ENCODE peak calls at places on chromosomes 4 and X, in four cellular contexts. Z is colonic mucosa, F is pancreas, T is transverse colon. E is an unnamed sample.

GRCh38 chrX:131703646-131704045 is 159.8 kb downstream of the OR13H1 start:
- DNase-seq in Z (peak; percentile 30), F (no peak), T (no peak), E (no peak)

GRCh38 chr4:71254451-71255012 is 84.3 kb upstream of the SLC4A4 start:
- DNase-seq in Z (no peak), F (no peak), T (no peak), E (no peak)

GRCh38 chr4:77155631-77156345 is 1.2 kb upstream of the CCNG2 start:
- DNase-seq in Z (no peak), F (no peak), T (no peak), E (no peak)

GRCh38 chr4:48944252-48944651 is 37.7 kb upstream of the OCIAD2 start:
- DNase-seq in Z (peak; percentile 25), F (no peak), T (peak; percentile 33), E (no peak)

GRCh38 chr4:127410644-127411043 is 222.1 kb upstream of the INTU start:
- DNase-seq in Z (no peak), F (no peak), T (no peak), E (no peak)

GRCh38 chr4:188986271-188986689 is 847.0 kb downstream of the TRIML1 start:
- DNase-seq in Z (no peak), F (no peak), T (no peak), E (no peak)

GRCh38 chrX:39859991-39860861 is 237.5 kb downstream of the BCOR start:
- DNase-seq in Z (no peak), F (no peak), T (peak; percentile 41), E (no peak)

GRCh38 chr4:24800273-24800880 is 5.0 kb downstream of the SOD3 start:
- DNase-seq in Z (no peak), F (no peak), T (no peak), E (no peak)

GRCh38 chr4:100539706-100540105 is 21.9 kb upstream of the EMCN start:
- DNase-seq in Z (no peak), F (no peak), T (no peak), E (no peak)

GRCh38 chrX:15158350-15158735 is 111.5 kb downstream of the ASB9 start:
- DNase-seq in Z (no peak), F (no peak), T (no peak), E (no peak)

GRCh38 chrX:15158736-15159406 is 111.0 kb downstream of the ASB9 start:
- DNase-seq in Z (no peak), F (no peak), T (no peak), E (no peak)

GRCh38 chrX:15163131-15163530 is 106.8 kb downstream of the ASB9 start:
- DNase-seq in Z (no peak), F (no peak), T (no peak), E (no peak)

GRCh38 chrX:15160558-15160957 is 109.3 kb downstream of the ASB9 start:
- DNase-seq in Z (no peak), F (no peak), T (no peak), E (no peak)

GRCh38 chrX:15157624-15158023 is 112.3 kb downstream of the ASB9 start:
- DNase-seq in Z (no peak), F (no peak), T (no peak), E (no peak)
- H3K4me3 ChIP-seq in Z (no peak overlapping the region), F (no peak overlapping the region), T (no peak overlapping the region), E (no peak overlapping the region)

DNA sequence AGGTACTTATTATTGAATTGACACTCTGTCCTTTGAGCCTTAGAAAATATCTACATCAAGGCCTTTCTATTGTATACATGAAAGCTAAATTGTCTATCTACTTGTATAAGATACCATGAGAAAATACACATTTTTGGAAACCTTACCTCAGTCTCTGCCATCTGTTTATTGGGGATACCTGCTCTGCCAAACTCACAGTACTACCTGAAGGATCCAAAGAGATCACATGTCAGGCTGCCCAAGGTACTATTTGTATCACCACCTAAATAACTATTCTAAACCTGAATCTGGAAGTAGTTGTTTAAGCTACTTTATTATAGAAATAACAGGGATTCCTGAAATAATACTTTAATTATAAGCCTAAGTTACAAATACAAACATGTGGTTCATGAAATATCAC is 126.2 kb downstream of the PALLD start:
- DNase-seq in Z (no peak), F (no peak), T (no peak), E (no peak)
- H3K4me1 ChIP-seq in Z (no peaks in the 10 kb centered on the region), F (no peaks in the 10 kb centered on the region), T (no peaks in the 10 kb centered on the region), E (no peaks in the 10 kb centered on the region)

DNA sequence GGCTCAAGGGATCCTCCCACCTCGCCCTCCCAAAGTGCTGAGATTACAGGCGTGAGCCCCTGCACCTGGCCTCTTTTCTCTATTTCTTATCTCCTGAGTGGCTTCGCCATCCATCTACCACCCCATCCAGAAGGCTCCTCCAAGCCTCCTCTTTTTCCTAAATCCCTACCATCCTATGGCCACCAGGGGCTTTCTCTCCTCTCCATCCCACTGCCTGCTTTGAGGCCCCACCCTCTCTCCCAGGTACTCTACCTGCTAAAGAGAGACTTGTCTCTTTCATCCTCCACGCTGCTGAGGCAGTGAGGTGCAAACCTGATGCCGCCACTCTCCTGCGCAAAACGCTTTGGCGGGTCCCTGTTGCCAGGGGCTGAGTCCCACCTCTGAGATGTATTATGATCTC is 7.0 kb downstream of the RS1 start:
- DNase-seq in Z (no peak), F (no peak), T (no peak), E (no peak)
- TF ChIP-seq CTCF in Z (no peak), F (no peak), T (no peak), E (no peak)

GRCh38 chr4:150679018-150679766 is 97.2 kb downstream of the MAB21L2 start:
- DNase-seq in Z (no peak), F (no peak), T (no peak), E (no peak)
- H3K4me3 ChIP-seq in Z (no peak overlapping the region), F (no peak overlapping the region), T (no peak overlapping the region), E (no peak overlapping the region)

GRCh38 chr4:115219862-115220261 is 106.4 kb upstream of the NDST4 start:
- DNase-seq in Z (no peak), F (no peak), T (no peak), E (no peak)
- H3K4me1 ChIP-seq in Z (no peaks in the 10 kb centered on the region), F (no peaks in the 10 kb centered on the region), T (no peaks in the 10 kb centered on the region), E (no peaks in the 10 kb centered on the region)

GRCh38 chr4:183443609-183444148 is 757 bp upstream of the CDKN2AIP start:
- DNase-seq in Z (no peak), F (no peak), T (no peak), E (no peak)

GRCh38 chr4:183444953-183445543 is 612 bp downstream of the CDKN2AIP start:
- DNase-seq in Z (peak; percentile 54), F (peak; percentile 36), T (peak; percentile 52), E (peak; percentile 95)

GRCh38 chr4:183447646-183448045 is 3.2 kb downstream of the CDKN2AIP start:
- DNase-seq in Z (no peak), F (no peak), T (no peak), E (no peak)

GRCh38 chr4:183441276-183441675 is 3.2 kb upstream of the CDKN2AIP start:
- DNase-seq in Z (peak; percentile 53), F (no peak), T (no peak), E (no peak)

GRCh38 chr4:183444149-183444952 is at the start of gene CDKN2AIP:
- DNase-seq in Z (peak; percentile 93), F (peak; percentile 92), T (peak; percentile 95), E (peak; percentile 99)
- TF ChIP-seq CTCF in Z (no peak), F (no peak), T (no peak), E (peak; percentile 32)

DNA sequence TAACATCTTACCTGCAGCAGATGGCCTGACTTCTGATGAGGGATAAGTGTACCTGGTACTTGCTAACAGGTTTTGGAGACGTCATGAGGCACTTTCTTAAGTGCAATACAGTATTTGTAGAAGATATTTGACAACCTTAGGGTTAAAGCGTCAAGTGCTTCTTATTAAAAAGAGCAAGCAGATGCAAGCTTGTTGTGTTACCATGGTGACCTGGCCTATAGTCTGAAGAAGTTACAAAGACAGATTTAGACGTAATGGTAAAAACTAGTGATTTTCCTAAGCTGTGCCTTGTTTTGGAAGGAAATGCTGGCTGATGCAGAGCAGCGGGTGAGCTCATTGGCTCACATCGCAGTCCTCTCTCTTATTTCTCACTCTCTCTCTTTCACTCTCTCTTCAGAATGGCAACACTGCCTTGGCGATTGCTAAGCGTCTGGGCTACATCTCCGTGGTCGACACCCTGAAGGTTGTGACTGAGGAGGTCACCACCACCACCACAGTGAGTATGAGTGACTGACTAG is 243.6 kb downstream of the ANK2 start:
- DNase-seq in Z (no peak), F (no peak), T (no peak), E (no peak)
- H3K4me3 ChIP-seq in Z (no peak overlapping the region), F (no peak overlapping the region), T (peak overlapping the region; percentile 3), E (peak overlapping the region; percentile 31)

GRCh38 chr4:26749867-26750266 is 110.8 kb upstream of the STIM2 start:
- DNase-seq in Z (no peak), F (no peak), T (no peak), E (no peak)

GRCh38 chr4:26748805-26749204 is 111.8 kb upstream of the STIM2 start:
- DNase-seq in Z (no peak), F (no peak), T (no peak), E (no peak)

GRCh38 chr4:26751004-26751403 is 109.6 kb upstream of the STIM2 start:
- DNase-seq in Z (no peak), F (no peak), T (no peak), E (no peak)

GRCh38 chr4:26751838-26752237 is 108.8 kb upstream of the STIM2 start:
- DNase-seq in Z (no peak), F (no peak), T (no peak), E (no peak)

DNA sequence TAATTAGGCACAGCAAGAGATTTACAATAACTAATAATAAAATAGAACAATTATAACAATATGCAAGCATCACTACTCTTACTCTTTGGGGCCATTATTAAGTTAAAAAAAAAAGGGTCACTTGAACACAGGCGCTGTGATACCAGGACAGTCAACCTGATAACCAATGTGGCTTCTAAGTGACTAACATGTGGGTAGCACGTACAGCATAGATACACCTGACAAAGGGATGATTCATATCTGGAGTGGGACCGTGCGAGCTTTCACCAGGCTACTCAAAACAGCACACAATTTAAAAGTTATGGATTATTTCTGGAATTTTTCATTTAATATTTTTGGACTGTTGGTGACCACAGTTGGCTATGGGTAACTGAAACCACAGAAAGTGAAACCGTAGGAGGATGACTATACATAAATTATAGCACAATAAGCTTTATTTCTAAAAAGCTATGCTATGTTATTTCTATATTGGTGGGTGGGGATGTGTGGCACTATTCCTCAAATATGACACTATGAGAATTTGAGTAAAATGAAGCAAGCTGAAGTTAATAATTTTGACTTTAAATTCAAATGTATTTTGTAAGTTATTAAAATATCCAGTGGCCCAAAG is 113.8 kb upstream of the STIM2 start:
- DNase-seq in Z (no peak), F (no peak), T (no peak), E (no peak)
- H3K4me1 ChIP-seq in Z (no peaks in the 10 kb centered on the region), F (no peaks in the 10 kb centered on the region), T (no peaks in the 10 kb centered on the region), E (no peaks in the 10 kb centered on the region)

DNA sequence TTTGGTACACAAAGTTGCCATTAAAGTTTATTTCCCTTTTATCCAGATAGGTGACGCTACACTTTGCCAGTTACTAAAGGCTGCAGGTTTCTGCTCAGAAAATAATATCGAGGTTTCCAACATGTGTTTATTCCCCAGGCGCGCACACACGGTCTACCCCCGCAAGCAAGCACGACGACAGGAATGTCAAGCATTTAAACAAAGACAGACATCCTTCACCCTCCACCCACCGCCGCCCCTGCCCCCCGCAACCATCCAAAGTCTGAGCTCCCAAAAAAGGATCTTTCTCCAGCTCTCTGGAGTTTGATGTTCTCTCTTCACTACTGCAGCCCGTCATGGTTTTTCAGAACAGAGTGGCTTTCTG is 1.3 kb upstream of the PCDH7 start:
- DNase-seq in Z (no peak), F (no peak), T (no peak), E (no peak)
- TF ChIP-seq CTCF in Z (no peak), F (no peak), T (no peak), E (no peak)